ENCODE peak calls at places on chromosome 13, in five cellular contexts. I is foreskin keratinocyte, E is thoracic aorta, M is choroid plexus epithelial cell, R is Peyer's patch. D is an unnamed sample.
A peak's percentile ranks its signal among the peaks of the same experiment; 100 is the strongest.

GRCh38 chr13:51684076-51684475 is 99.8 kb downstream of the WDFY2 start:
- DNase-seq in I (no peak), E (no peak), M (peak; percentile 39), R (no peak), D (no peak)

GRCh38 chr13:47890146-47890814 is 110.8 kb downstream of the SUCLA2 start:
- DNase-seq in I (no peak), E (no peak), M (peak; percentile 56), R (no peak), D (no peak)

GRCh38 chr13:26034018-26034417 is 17.8 kb downstream of the SHISA2 start:
- DNase-seq in I (no peak), E (no peak), M (no peak), R (no peak), D (no peak)

GRCh38 chr13:95624020-95624419 is 20.5 kb downstream of the DZIP1 start:
- DNase-seq in I (peak; percentile 27), E (no peak), M (peak; percentile 82), R (no peak), D (peak; percentile 45)

GRCh38 chr13:29922896-29923295 is 72.5 kb upstream of the UBL3 start:
- DNase-seq in I (no peak), E (no peak), M (peak; percentile 60), R (no peak), D (no peak)

GRCh38 chr13:60583911-60584753 is 187.1 kb downstream of the TDRD3 start:
- DNase-seq in I (peak; percentile 35), E (peak; percentile 5), M (peak; percentile 93), R (no peak), D (no peak)

GRCh38 chr13:101783554-101783953 is 331.1 kb downstream of the ITGBL1 start:
- DNase-seq in I (no peak), E (no peak), M (no peak), R (no peak), D (no peak)

GRCh38 chr13:72774019-72774418 is 7.7 kb downstream of the DIS3 start:
- DNase-seq in I (peak; percentile 73), E (no peak), M (peak; percentile 76), R (no peak), D (no peak)

GRCh38 chr13:52067237-52067636 is 42.7 kb downstream of the UTP14C start:
- DNase-seq in I (peak; percentile 7), E (no peak), M (peak; percentile 28), R (no peak), D (no peak)

GRCh38 chr13:84263354-84264069 is 381.2 kb upstream of the SLITRK1 start:
- DNase-seq in I (no peak), E (no peak), M (no peak), R (no peak), D (no peak)

GRCh38 chr13:99228737-99229691 is 28.4 kb downstream of the UBAC2 start:
- DNase-seq in I (peak; percentile 95), E (no peak), M (peak; percentile 77), R (no peak), D (no peak)

GRCh38 chr13:66700336-66700735 is 529.8 kb downstream of the PCDH9 start:
- DNase-seq in I (no peak), E (no peak), M (no peak), R (no peak), D (no peak)

GRCh38 chr13:30968734-30969335 is 36.4 kb downstream of the TEX26 start:
- DNase-seq in I (no peak), E (no peak), M (peak; percentile 76), R (no peak), D (no peak)

GRCh38 chr13:99385161-99385560 is 78.0 kb upstream of the GPR183 start:
- DNase-seq in I (no peak), E (no peak), M (no peak), R (no peak), D (no peak)

GRCh38 chr13:96490590-96490989 is 400.7 kb downstream of the HS6ST3 start:
- DNase-seq in I (no peak), E (no peak), M (no peak), R (no peak), D (no peak)

GRCh38 chr13:113161433-113161832 is 3.0 kb downstream of the PROZ start:
- DNase-seq in I (no peak), E (no peak), M (no peak), R (no peak), D (no peak)

GRCh38 chr13:49895826-49896225 is 40.3 kb downstream of the SPRYD7 start:
- DNase-seq in I (no peak), E (no peak), M (no peak), R (no peak), D (no peak)

GRCh38 chr13:71674776-71675352 is 192.1 kb downstream of the DACH1 start:
- DNase-seq in I (no peak), E (no peak), M (no peak), R (no peak), D (no peak)

GRCh38 chr13:50366488-50367174 is 351.4 kb downstream of the KCNRG start:
- DNase-seq in I (no peak), E (no peak), M (no peak), R (no peak), D (no peak)

GRCh38 chr13:23411706-23412105 is 21.8 kb downstream of the SACS start:
- DNase-seq in I (no peak), E (no peak), M (no peak), R (no peak), D (no peak)

GRCh38 chr13:73204916-73205315 is 146.1 kb downstream of the KLF5 start:
- DNase-seq in I (no peak), E (no peak), M (no peak), R (no peak), D (no peak)

GRCh38 chr13:27211771-27212364 is 39.5 kb upstream of the RPL21 start:
- DNase-seq in I (peak; percentile 51), E (no peak), M (peak; percentile 70), R (no peak), D (no peak)

GRCh38 chr13:59587030-59587429 is 576.7 kb downstream of the DIAPH3 start:
- DNase-seq in I (no peak), E (no peak), M (no peak), R (no peak), D (no peak)

GRCh38 chr13:75318138-75318833 is 163.7 kb downstream of the TBC1D4 start:
- DNase-seq in I (no peak), E (no peak), M (no peak), R (no peak), D (no peak)

GRCh38 chr13:68176486-68176885 is 946.4 kb upstream of the PCDH9 start:
- DNase-seq in I (peak; percentile 34), E (no peak), M (peak; percentile 93), R (no peak), D (no peak)

GRCh38 chr13:106241974-106242373 is 293.5 kb downstream of the EFNB2 start:
- DNase-seq in I (no peak), E (no peak), M (no peak), R (no peak), D (no peak)

GRCh38 chr13:106243011-106243410 is 292.5 kb downstream of the EFNB2 start:
- DNase-seq in I (no peak), E (no peak), M (no peak), R (no peak), D (no peak)

GRCh38 chr13:106238690-106239089 is 296.8 kb downstream of the EFNB2 start:
- DNase-seq in I (peak; percentile 36), E (no peak), M (no peak), R (no peak), D (no peak)

GRCh38 chr13:106246237-106246636 is 289.2 kb downstream of the EFNB2 start:
- DNase-seq in I (no peak), E (no peak), M (no peak), R (no peak), D (no peak)

DNA sequence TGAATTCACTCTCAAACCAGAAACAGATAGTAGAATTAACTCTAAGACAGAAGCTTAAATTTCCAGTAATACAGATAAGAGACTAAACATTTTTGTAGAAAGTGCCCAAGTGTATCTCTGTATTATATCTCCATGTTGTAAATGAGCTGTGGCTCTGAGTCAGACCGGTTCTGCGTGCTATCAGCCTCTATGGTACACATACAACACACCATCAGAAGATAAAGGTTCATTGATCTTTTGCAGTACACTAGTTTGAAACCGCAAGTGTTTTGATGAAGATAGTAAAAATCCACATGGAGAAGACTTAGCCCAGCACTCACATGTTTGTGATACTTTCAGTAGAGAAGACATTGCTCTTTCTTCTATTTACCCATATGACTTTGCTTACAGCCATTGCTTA is 292.9 kb downstream of the EFNB2 start:
- DNase-seq in I (no peak), E (no peak), M (no peak), R (peak; percentile 57), D (no peak)
- TF ChIP-seq CTCF in I (no peak), E (no peak), M (no peak), R (no peak), D (no peak)

GRCh38 chr13:94112731-94113130 is 366.8 kb downstream of the DCT start:
- DNase-seq in I (no peak), E (no peak), M (no peak), R (no peak), D (no peak)
- TF ChIP-seq CTCF in I (no peak), E (no peak), M (peak; percentile 30), R (no peak), D (no peak)

GRCh38 chr13:34941835-34942731 is at the start of gene NBEA:
- DNase-seq in I (peak; percentile 19), E (peak; percentile 3), M (peak; percentile 44), R (peak; percentile 82), D (peak; percentile 81)
- TF ChIP-seq CTCF in I (peak; percentile 3), E (peak; percentile 42), M (peak; percentile 34), R (peak; percentile 34), D (peak; percentile 44)

DNA sequence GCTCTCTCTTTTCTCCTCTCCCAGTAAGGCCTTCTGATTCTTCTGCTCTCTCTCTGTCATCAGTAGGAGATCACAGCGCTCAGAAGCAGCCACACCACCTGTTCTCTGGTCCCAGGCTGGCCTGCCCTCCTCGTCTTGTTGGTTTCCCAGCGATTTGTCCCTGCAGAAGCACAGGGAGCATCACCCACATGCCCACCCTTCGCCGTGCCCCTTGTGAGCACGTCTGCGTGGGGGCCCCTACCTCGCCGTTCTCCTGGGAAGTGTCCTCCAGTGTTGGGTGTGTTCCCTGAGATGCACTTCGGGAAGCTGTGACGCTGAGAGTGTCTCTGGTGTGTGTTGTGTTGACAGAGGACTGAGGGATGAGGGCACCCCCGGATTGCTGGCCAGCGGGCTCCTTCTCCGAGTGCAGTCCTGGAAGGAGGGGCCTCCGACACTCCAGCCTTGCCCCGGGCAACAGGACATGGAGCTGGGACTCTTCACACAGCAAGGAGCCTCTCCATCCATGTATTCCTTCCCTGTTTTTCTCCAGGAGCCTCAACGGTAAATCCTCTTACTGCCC is 61.2 kb downstream of the SOX1 start:
- DNase-seq in I (no peak), E (no peak), M (no peak), R (no peak), D (no peak)
- TF ChIP-seq CTCF in I (no peak), E (no peak), M (no peak), R (no peak), D (no peak)

GRCh38 chr13:79540504-79540903 is 59.5 kb downstream of the NDFIP2 start:
- DNase-seq in I (no peak), E (no peak), M (no peak), R (no peak), D (no peak)
- TF ChIP-seq CTCF in I (no peak), E (no peak), M (no peak), R (no peak), D (no peak)

D was measured in endothelial cell.